ENCODE peak calls at places on chromosomes 6 and 20, in four cellular contexts. J is GM23248, A is PC-9, D is PC-3. G is an unnamed sample.

GRCh38 chr6:170434821-170435155 is 118.3 kb downstream of the PSMB1 start:
- DNase-seq in J (no peak), A (no peak), D (no peak), G (no peak)

GRCh38 chr6:41464481-41464880 is 81.7 kb upstream of the FOXP4 start:
- DNase-seq in J (peak; percentile 42), A (no peak), D (peak; percentile 75), G (no peak)

GRCh38 chr6:35409245-35409644 is 42.9 kb upstream of the FANCE start:
- DNase-seq in J (no peak), A (no peak), D (no peak), G (no peak)

GRCh38 chr6:156396791-156397418 is 380.3 kb upstream of the ARID1B start:
- DNase-seq in J (no peak), A (no peak), D (no peak), G (peak; percentile 87)

GRCh38 chr6:134689676-134690447 is 260.0 kb downstream of the ALDH8A1 start:
- DNase-seq in J (no peak), A (peak; percentile 31), D (no peak), G (no peak)

GRCh38 chr6:127878115-127878514 is 22.7 kb downstream of the THEMIS start:
- DNase-seq in J (no peak), A (no peak), D (no peak), G (no peak)

GRCh38 chr20:63735859-63736718 is at the start of gene LIME1:
- DNase-seq in J (no peak), A (peak; percentile 28), D (no peak), G (peak; percentile 83)

GRCh38 chr20:10609726-10610125 is 64.1 kb downstream of the JAG1 start:
- DNase-seq in J (peak; percentile 48), A (no peak), D (no peak), G (no peak)

GRCh38 chr6:37038297-37039198 is 33.1 kb downstream of the FGD2 start:
- DNase-seq in J (peak; percentile 27), A (no peak), D (no peak), G (no peak)

GRCh38 chr6:3356056-3356823 is 97.5 kb downstream of the PSMG4 start:
- DNase-seq in J (peak; percentile 82), A (peak; percentile 71), D (peak; percentile 57), G (peak; percentile 95)

DNA sequence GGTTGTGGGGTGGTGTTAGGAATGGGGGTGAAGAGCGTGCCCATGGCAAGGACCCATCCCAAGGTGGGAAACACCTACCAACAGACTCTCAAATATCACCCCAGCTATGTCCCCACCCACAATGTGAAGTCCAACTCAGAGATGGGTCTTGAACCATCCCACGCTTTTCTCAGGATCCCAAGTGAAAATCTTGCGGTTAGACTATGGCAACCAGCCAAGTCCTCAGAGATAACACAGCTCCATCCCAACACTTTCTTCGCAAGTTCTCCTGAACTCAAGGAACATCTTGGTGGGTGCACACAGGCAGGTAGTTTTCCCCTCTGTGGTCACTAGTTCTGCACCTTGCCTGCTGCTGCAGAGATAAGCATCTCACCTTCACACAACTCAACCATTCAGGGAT is 116.0 kb downstream of the CDC5L start:
- DNase-seq in J (no peak), A (no peak), D (no peak), G (no peak)
- H3K9me2 ChIP-seq in J (no peaks in the 10 kb centered on the region), A (no peaks in the 10 kb centered on the region), D (peaks cover 4% of the 10 kb centered on the region), G (no peaks in the 10 kb centered on the region)

GRCh38 chr20:32473231-32474008 is 111.7 kb downstream of the NOL4L start:
- DNase-seq in J (no peak), A (no peak), D (no peak), G (no peak)

GRCh38 chr20:32474967-32475819 is 109.9 kb downstream of the NOL4L start:
- DNase-seq in J (peak; percentile 95), A (peak; percentile 85), D (peak; percentile 84), G (no peak)

GRCh38 chr20:32472581-32473207 is 112.4 kb downstream of the NOL4L start:
- DNase-seq in J (no peak), A (no peak), D (no peak), G (no peak)

GRCh38 chr20:32474717-32474966 is 110.5 kb downstream of the NOL4L start:
- DNase-seq in J (no peak), A (no peak), D (no peak), G (no peak)

GRCh38 chr20:32474009-32474716 is 111.0 kb downstream of the NOL4L start:
- DNase-seq in J (no peak), A (no peak), D (no peak), G (no peak)
- H3K4me3 ChIP-seq in J (peak overlapping the region; percentile 71), A (peak overlapping the region; percentile 26), D (no peak overlapping the region), G (no peak overlapping the region)

GRCh38 chr6:150426198-150426597 is 57.4 kb downstream of the IYD start:
- DNase-seq in J (no peak), A (no peak), D (no peak), G (no peak)
- H3K9me2 ChIP-seq in J (no peaks in the 10 kb centered on the region), A (no peaks in the 10 kb centered on the region), D (no peaks in the 10 kb centered on the region), G (no peaks in the 10 kb centered on the region)

DNA sequence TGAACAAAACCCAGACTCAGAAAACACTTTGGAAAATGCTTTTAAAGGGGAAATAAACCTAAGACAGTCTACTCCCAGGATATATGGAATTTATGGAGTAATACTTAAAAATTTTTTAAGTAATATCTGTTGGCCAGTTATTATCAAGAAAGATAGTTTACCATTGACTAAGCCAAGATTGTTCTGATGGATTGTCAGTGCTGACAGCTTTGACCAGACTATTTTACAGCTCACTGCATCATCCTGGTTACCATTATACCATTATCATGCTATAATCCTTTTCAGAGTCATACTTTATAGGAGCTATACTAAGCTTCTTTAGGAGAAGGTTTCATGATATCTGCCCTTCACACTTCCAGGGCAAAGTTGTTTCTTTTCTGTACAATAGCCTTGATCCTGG is 16.4 kb downstream of the GTF2H5 start:
- DNase-seq in J (no peak), A (no peak), D (no peak), G (no peak)
- H3K4me3 ChIP-seq in J (no peak overlapping the region), A (no peak overlapping the region), D (no peak overlapping the region), G (no peak overlapping the region)

GRCh38 chr6:34292954-34293353 is 44.1 kb upstream of the SMIM29 start:
- DNase-seq in J (no peak), A (no peak), D (no peak), G (no peak)
- H3K9me2 ChIP-seq in J (no peaks in the 10 kb centered on the region), A (no peaks in the 10 kb centered on the region), D (no peaks in the 10 kb centered on the region), G (no peaks in the 10 kb centered on the region)

GRCh38 chr6:139557547-139557946 is 183.1 kb upstream of the CITED2 start:
- DNase-seq in J (no peak), A (no peak), D (no peak), G (no peak)
- H3K4me3 ChIP-seq in J (no peak overlapping the region), A (no peak overlapping the region), D (no peak overlapping the region), G (no peak overlapping the region)

G was measured in OCI-LY7.